ENCODE peak calls at places on chromosome 14, in eight cellular contexts. A, M, P, T, W, C, Q and D are unnamed samples.

GRCh38 chr14:91963465-91963864 is 16.0 kb upstream of the FBLN5 start:
- DNase-seq in W (no peak), Q (no peak), T (no peak), M (no peak), C (no peak), P (no peak), A (no peak), D (no peak)

GRCh38 chr14:91140672-91141071 is 26.8 kb downstream of the DGLUCY start:
- DNase-seq in T (no peak), P (peak), C (peak), W (no peak), A (no peak), Q (peak), M (peak), D (peak)

GRCh38 chr14:76715102-76715926 is 46.0 kb upstream of the VASH1 start:
- DNase-seq in M (no peak), A (no peak), W (no peak), P (no peak), T (peak), Q (no peak), C (no peak), D (no peak)

GRCh38 chr14:22200977-22201605 is 387.9 kb downstream of the DAD1 start:
- DNase-seq in A (no peak), Q (peak), W (peak), T (no peak), C (no peak), P (peak), M (no peak), D (peak)

GRCh38 chr14:106792543-106792942 is 1266.2 kb downstream of the TMEM121 start:
- DNase-seq in Q (no peak), T (no peak), W (no peak), A (no peak), C (no peak), P (no peak), M (no peak), D (no peak)

GRCh38 chr14:78617735-78618134 is 447.6 kb downstream of the NRXN3 start:
- DNase-seq in W (no peak), P (no peak), C (no peak), Q (no peak), T (no peak), M (no peak), A (no peak), D (no peak)

GRCh38 chr14:99133563-99134332 is 138.2 kb downstream of the BCL11B start:
- DNase-seq in W (no peak), A (peak), C (no peak), T (peak), M (peak), P (no peak), Q (no peak), D (no peak)

GRCh38 chr14:65243766-65244442 is 141.6 kb upstream of the MAX start:
- DNase-seq in P (no peak), M (no peak), C (no peak), T (no peak), Q (no peak), W (peak), A (no peak), D (no peak)

GRCh38 chr14:66717571-66718140 is 209.7 kb downstream of the GPHN start:
- DNase-seq in P (no peak), W (no peak), M (no peak), A (no peak), C (no peak), Q (no peak), T (no peak), D (no peak)

GRCh38 chr14:70942342-70942706 is 35.1 kb downstream of the PCNX1 start:
- DNase-seq in T (no peak), W (no peak), C (no peak), Q (no peak), A (no peak), M (no peak), P (no peak), D (no peak)

GRCh38 chr14:20662968-20663731 is 21.2 kb upstream of the RNASE4 start:
- DNase-seq in A (peak), M (peak), Q (no peak), C (no peak), W (peak), T (peak), P (peak), D (peak)

GRCh38 chr14:68637106-68638021 is 155.5 kb downstream of the ZFP36L1 start:
- DNase-seq in Q (no peak), C (no peak), A (peak), M (no peak), W (no peak), T (peak), P (no peak), D (peak)

GRCh38 chr14:89240414-89240813 is 176.6 kb downstream of the FOXN3 start:
- DNase-seq in M (no peak), P (no peak), Q (no peak), A (no peak), T (no peak), W (no peak), C (peak), D (no peak)

GRCh38 chr14:20714593-20715250 is 26.2 kb downstream of the ANG start:
- DNase-seq in P (no peak), Q (no peak), A (peak), W (no peak), M (no peak), C (no peak), T (peak), D (peak)

GRCh38 chr14:61632401-61633195 is 62.7 kb upstream of the HIF1A start:
- DNase-seq in W (no peak), M (no peak), Q (no peak), P (no peak), C (no peak), T (no peak), A (no peak), D (no peak)

GRCh38 chr14:104931771-104932675 is 7.3 kb downstream of the PLD4 start:
- DNase-seq in M (peak), Q (no peak), A (no peak), C (no peak), T (no peak), P (peak), W (peak), D (no peak)

GRCh38 chr14:74213907-74214803 is 25.1 kb upstream of the VSX2 start:
- DNase-seq in T (no peak), A (no peak), Q (no peak), W (no peak), P (no peak), C (no peak), M (no peak), D (no peak)

GRCh38 chr14:100804138-100804537 is 21.8 kb upstream of the MEG3 start:
- DNase-seq in W (no peak), M (no peak), A (peak), C (no peak), Q (no peak), P (no peak), T (no peak), D (no peak)

GRCh38 chr14:21915814-21916213 is 242.2 kb upstream of the OR4E1 start:
- DNase-seq in T (no peak), A (no peak), P (no peak), C (no peak), M (no peak), W (no peak), Q (no peak), D (no peak)

GRCh38 chr14:61538464-61539022 is 156.8 kb upstream of the HIF1A start:
- DNase-seq in W (no peak), T (no peak), P (no peak), M (no peak), A (no peak), C (no peak), Q (no peak), D (no peak)

GRCh38 chr14:78848234-78848820 is 678.2 kb downstream of the NRXN3 start:
- DNase-seq in A (peak), P (peak), Q (peak), C (peak), T (no peak), W (peak), M (peak), D (peak)

GRCh38 chr14:74945261-74945851 is 10.0 kb downstream of the PGF start:
- DNase-seq in T (no peak), M (peak), P (peak), A (no peak), Q (no peak), C (peak), W (no peak), D (no peak)

GRCh38 chr14:61149896-61150295 is 131.2 kb downstream of the TMEM30B start:
- DNase-seq in Q (no peak), C (no peak), P (no peak), W (no peak), M (no peak), T (no peak), A (no peak), D (no peak)

GRCh38 chr14:55711171-55711811 is 131.3 kb downstream of the KTN1 start:
- DNase-seq in W (no peak), Q (no peak), P (no peak), A (no peak), M (no peak), T (no peak), C (no peak), D (no peak)

GRCh38 chr14:100466111-100466856 is 120.9 kb downstream of the BEGAIN start:
- DNase-seq in T (no peak), A (no peak), M (no peak), P (no peak), Q (no peak), C (no peak), W (no peak), D (no peak)

GRCh38 chr14:23370221-23370620 is 2.4 kb upstream of the IL25 start:
- DNase-seq in W (no peak), C (no peak), T (no peak), A (no peak), Q (no peak), M (no peak), P (no peak), D (no peak)

GRCh38 chr14:67442139-67442906 is 30.4 kb upstream of the PLEK2 start:
- DNase-seq in C (peak), Q (peak), T (no peak), W (no peak), M (no peak), A (no peak), P (no peak), D (no peak)